ENCODE peak calls at places on chromosomes 6 and 20, in five cellular contexts. L, C, J, Y and P are unnamed samples.

GRCh38 chr20:60950547-60950946 is 301.5 kb upstream of the CDH4 start:
- DNase-seq in L (no peak), C (no peak), J (no peak), Y (no peak), P (peak)

GRCh38 chr6:134840086-134840485 is 109.8 kb downstream of the ALDH8A1 start:
- DNase-seq in L (no peak), C (no peak), J (no peak), Y (no peak), P (no peak)

GRCh38 chr6:140537834-140538680 is 1163.6 kb upstream of the CITED2 start:
- DNase-seq in L (no peak), C (no peak), J (peak), Y (peak), P (no peak)

GRCh38 chr6:50143011-50143719 is 93.4 kb upstream of the DEFB112 start:
- DNase-seq in L (no peak), C (no peak), J (no peak), Y (no peak), P (no peak)

GRCh38 chr6:20455175-20456075 is 53.7 kb downstream of the E2F3 start:
- DNase-seq in L (no peak), C (no peak), J (no peak), Y (no peak), P (no peak)

GRCh38 chr20:59988141-59988540 is 29.9 kb downstream of the CDH26 start:
- DNase-seq in L (no peak), C (no peak), J (no peak), Y (no peak), P (no peak)

GRCh38 chr6:1253816-1254215 is 58.1 kb upstream of the FOXQ1 start:
- DNase-seq in L (no peak), C (no peak), J (no peak), Y (no peak), P (no peak)

GRCh38 chr6:89951574-89952360 is 57.5 kb downstream of the GJA10 start:
- DNase-seq in L (no peak), C (peak), J (no peak), Y (no peak), P (peak)

GRCh38 chr6:76615395-76615794 is 542.9 kb upstream of the IMPG1 start:
- DNase-seq in L (no peak), C (no peak), J (no peak), Y (no peak), P (no peak)

GRCh38 chr20:25580711-25581110 is 4.6 kb downstream of the NINL start:
- DNase-seq in L (no peak), C (no peak), J (no peak), Y (no peak), P (no peak)

GRCh38 chr20:40279390-40279789 is 409.6 kb downstream of the MAFB start:
- DNase-seq in L (no peak), C (no peak), J (no peak), Y (peak), P (no peak)

GRCh38 chr20:63568986-63569949 is 4.8 kb downstream of the HELZ2 start:
- DNase-seq in L (peak), C (no peak), J (no peak), Y (no peak), P (no peak)

GRCh38 chr20:10513931-10514575 is 78.9 kb downstream of the SLX4IP start:
- DNase-seq in L (no peak), C (no peak), J (no peak), Y (no peak), P (no peak)

GRCh38 chr20:62745279-62745958 is 36.8 kb downstream of the NTSR1 start:
- DNase-seq in L (no peak), C (no peak), J (no peak), Y (no peak), P (no peak)

GRCh38 chr6:44678252-44678935 is 290.9 kb downstream of the CDC5L start:
- DNase-seq in L (no peak), C (no peak), J (no peak), Y (no peak), P (no peak)

GRCh38 chr6:22471746-22472145 is 97.6 kb upstream of the HDGFL1 start:
- DNase-seq in L (no peak), C (no peak), J (no peak), Y (no peak), P (no peak)

GRCh38 chr6:139337830-139338229 is 36.6 kb downstream of the CITED2 start:
- DNase-seq in L (no peak), C (no peak), J (no peak), Y (no peak), P (no peak)

GRCh38 chr6:131443514-131443913 is 129.5 kb upstream of the ARG1 start:
- DNase-seq in L (peak), C (no peak), J (no peak), Y (no peak), P (peak)

GRCh38 chr20:45948742-45949541 is 14.5 kb downstream of the PCIF1 start:
- DNase-seq in L (no peak), C (no peak), J (no peak), Y (no peak), P (no peak)

GRCh38 chr6:119129968-119130484 is 51.6 kb upstream of the FAM184A start:
- DNase-seq in L (no peak), C (no peak), J (no peak), Y (no peak), P (no peak)

GRCh38 chr6:40936810-40937209 is 102.2 kb downstream of the UNC5CL start:
- DNase-seq in L (no peak), C (no peak), J (no peak), Y (no peak), P (no peak)

GRCh38 chr6:19554356-19555225 is 282.6 kb upstream of the ID4 start:
- DNase-seq in L (no peak), C (no peak), J (no peak), Y (peak), P (no peak)

GRCh38 chr6:72911463-72912153 is 289.7 kb downstream of the KCNQ5 start:
- DNase-seq in L (no peak), C (no peak), J (no peak), Y (no peak), P (no peak)

GRCh38 chr6:154995241-154996162 is at the start of gene TIAM2:
- DNase-seq in L (peak), C (peak), J (peak), Y (no peak), P (no peak)

GRCh38 chr20:29876911-29877285 is 1380.6 kb upstream of the DEFB115 start:
- DNase-seq in L (no peak), C (no peak), J (no peak), Y (no peak), P (no peak)

GRCh38 chr6:26304213-26305096 is 60.5 kb upstream of the BTN3A2 start:
- DNase-seq in L (peak), C (no peak), J (no peak), Y (peak), P (peak)

GRCh38 chr20:62129731-62130531 is 7.7 kb downstream of the LSM14B start:
- DNase-seq in L (no peak), C (no peak), J (no peak), Y (no peak), P (no peak)

GRCh38 chr6:89145962-89146747 is at the start of gene PM20D2:
- DNase-seq in L (peak), C (peak), J (peak), Y (peak), P (peak)

GRCh38 chr20:34553366-34553867 is 5.1 kb upstream of the MAP1LC3A start:
- DNase-seq in L (no peak), C (no peak), J (no peak), Y (no peak), P (no peak)

GRCh38 chr6:111411046-111411445 is 72.0 kb downstream of the REV3L start:
- DNase-seq in L (no peak), C (no peak), J (no peak), Y (no peak), P (no peak)

GRCh38 chr6:128516514-128516898 is 3.9 kb downstream of the PTPRK start:
- DNase-seq in L (no peak), C (no peak), J (peak), Y (no peak), P (no peak)